ENCODE peak calls at places on chromosomes 13 and 19, in nine cellular contexts. U is body of pancreas; S is activated CD4-positive, alpha-beta T cell treated with anti-CD3 and anti-CD28 coated beads for 1 hour; H is activated CD8-positive, alpha-beta memory T cell treated with anti-CD3 and anti-CD28 coated beads, Interleukin-2, amount 50 U/mL, for 48 hours; I is tibial nerve; K is T-helper 1 cell; L is GM20000; O is A673; F is HEK293T. D is an unnamed sample.

GRCh38 chr19:58085348-58085875 is 12.6 kb downstream of the ZSCAN18 start:
- DNase-seq in O (no peak), F (no peak), L (no peak), U (no peak), I (no peak), K (no peak), S (no peak), H (no peak), D (no peak)

GRCh38 chr19:58535857-58536256 is 8.0 kb upstream of the TRIM28 start:
- DNase-seq in S (no peak), O (no peak), I (no peak), F (no peak), K (no peak), H (no peak), L (no peak), U (no peak), D (no peak)

GRCh38 chr19:56919308-56919995 is 78.9 kb upstream of the PEG3 start:
- DNase-seq in U (no peak), O (no peak), H (no peak), F (no peak), S (no peak), L (no peak), K (no peak), I (no peak), D (no peak)

GRCh38 chr19:30703645-30704044 is 331.5 kb downstream of the ZNF536 start:
- DNase-seq in F (no peak), I (no peak), K (no peak), H (no peak), O (no peak), U (no peak), L (no peak), S (no peak), D (no peak)

GRCh38 chr19:39325778-39326680 is 5.4 kb upstream of the LRFN1 start:
- DNase-seq in L (no peak), I (no peak), O (peak; percentile 68), U (no peak), F (peak; percentile 42), K (no peak), H (no peak), S (no peak), D (no peak)

GRCh38 chr13:83906240-83906820 is 24.1 kb upstream of the SLITRK1 start:
- DNase-seq in O (no peak), I (no peak), H (no peak), F (no peak), S (no peak), L (no peak), U (no peak), K (no peak), D (no peak)

GRCh38 chr19:860481-861098 is 1.1 kb downstream of the CFD start:
- DNase-seq in F (peak; percentile 72), O (peak; percentile 75), I (peak; percentile 66), U (peak; percentile 54), H (peak; percentile 80), L (peak; percentile 91), S (peak; percentile 38), K (peak; percentile 46), D (peak; percentile 26)

GRCh38 chr19:13053761-13054604 is 48.7 kb downstream of the LYL1 start:
- DNase-seq in U (peak; percentile 83), S (no peak), F (no peak), H (no peak), I (peak; percentile 83), O (no peak), L (no peak), K (no peak), D (peak; percentile 97)

GRCh38 chr13:19927117-19927734 is 31.3 kb upstream of the ZMYM2 start:
- DNase-seq in F (no peak), U (no peak), H (no peak), K (no peak), L (peak; percentile 18), I (peak; percentile 7), S (no peak), O (peak; percentile 32), D (peak; percentile 8)

GRCh38 chr19:45499196-45500180 is 1.2 kb downstream of the PPM1N start:
- DNase-seq in S (no peak), O (peak; percentile 91), F (peak; percentile 57), I (peak; percentile 43), H (peak; percentile 84), U (no peak), L (peak; percentile 82), K (peak; percentile 50), D (no peak)

GRCh38 chr19:5889288-5889971 is 14.2 kb downstream of the NDUFA11 start:
- DNase-seq in U (no peak), K (no peak), S (no peak), L (no peak), I (no peak), F (no peak), O (no peak), H (no peak), D (no peak)

GRCh38 chr19:18160792-18161690 is 8.1 kb downstream of the PIK3R2 start:
- DNase-seq in K (peak; percentile 71), U (peak; percentile 78), H (peak; percentile 97), I (peak; percentile 51), S (peak; percentile 76), O (peak; percentile 66), F (peak; percentile 89), L (peak; percentile 98), D (no peak)

GRCh38 chr13:23505007-23505406 is 65.2 kb upstream of the TNFRSF19 start:
- DNase-seq in L (no peak), O (no peak), H (no peak), K (no peak), U (no peak), F (no peak), S (no peak), I (no peak), D (peak; percentile 81)

GRCh38 chr13:54980651-54981050 is 1952.0 kb downstream of the OLFM4 start:
- DNase-seq in O (peak; percentile 62), U (no peak), I (no peak), F (no peak), S (no peak), K (no peak), L (no peak), H (no peak), D (no peak)

GRCh38 chr13:113216165-113217056 is 7.0 kb downstream of the CUL4A start:
- DNase-seq in O (peak; percentile 74), L (no peak), K (no peak), U (peak; percentile 58), H (no peak), I (no peak), S (no peak), F (peak; percentile 13), D (peak; percentile 78)

GRCh38 chr13:51584731-51585191 is 499 bp downstream of the WDFY2 start:
- DNase-seq in H (peak; percentile 83), S (peak; percentile 48), O (peak; percentile 73), I (peak; percentile 28), F (peak; percentile 28), U (no peak), K (peak; percentile 67), L (peak; percentile 70), D (peak; percentile 34)

D was measured in astrocyte.